ENCODE peak calls at places on chromosome 14, in nine cellular contexts. One of them, this sample, is unnamed.

GRCh38 chr14:49919825-49920224 is 26.9 kb downstream of the ARF6 start:
- DNase-seq in IMR-90: no peak
- DNase-seq in fibroblast of the aortic adventitia: no peak
- DNase-seq in choroid plexus epithelial cell: no peak
- DNase-seq in fibroblast of lung: no peak
- DNase-seq in DND-41: no peak
- DNase-seq in dorsolateral prefrontal cortex: no peak
- DNase-seq in AG09309: no peak
- DNase-seq in NB4: peak; percentile 27
- DNase-seq in this sample: peak; percentile 39

GRCh38 chr14:21326972-21327371 is 47.1 kb downstream of the RPGRIP1 start:
- DNase-seq in IMR-90: no peak
- DNase-seq in fibroblast of the aortic adventitia: no peak
- DNase-seq in choroid plexus epithelial cell: peak; percentile 36
- DNase-seq in fibroblast of lung: no peak
- DNase-seq in DND-41: no peak
- DNase-seq in dorsolateral prefrontal cortex: no peak
- DNase-seq in AG09309: no peak
- DNase-seq in NB4: peak; percentile 30
- DNase-seq in this sample: no peak

GRCh38 chr14:91575469-91576208 is 65.5 kb upstream of the PPP4R3A start:
- DNase-seq in IMR-90: no peak
- DNase-seq in fibroblast of the aortic adventitia: no peak
- DNase-seq in choroid plexus epithelial cell: no peak
- DNase-seq in fibroblast of lung: no peak
- DNase-seq in DND-41: no peak
- DNase-seq in dorsolateral prefrontal cortex: no peak
- DNase-seq in AG09309: no peak
- DNase-seq in NB4: peak; percentile 12
- DNase-seq in this sample: no peak

GRCh38 chr14:74258705-74259035 is 19.4 kb downstream of the VSX2 start:
- DNase-seq in IMR-90: no peak
- DNase-seq in fibroblast of the aortic adventitia: no peak
- DNase-seq in choroid plexus epithelial cell: no peak
- DNase-seq in fibroblast of lung: no peak
- DNase-seq in DND-41: no peak
- DNase-seq in dorsolateral prefrontal cortex: no peak
- DNase-seq in AG09309: no peak
- DNase-seq in NB4: no peak
- DNase-seq in this sample: no peak

GRCh38 chr14:101005447-101005846 is 101.9 kb upstream of the RTL1 start:
- DNase-seq in IMR-90: no peak
- DNase-seq in fibroblast of the aortic adventitia: no peak
- DNase-seq in choroid plexus epithelial cell: no peak
- DNase-seq in fibroblast of lung: no peak
- DNase-seq in DND-41: no peak
- DNase-seq in dorsolateral prefrontal cortex: no peak
- DNase-seq in AG09309: no peak
- DNase-seq in NB4: peak; percentile 42
- DNase-seq in this sample: no peak

GRCh38 chr14:39467889-39468524 is 35.8 kb upstream of the FBXO33 start:
- DNase-seq in IMR-90: peak; percentile 43
- DNase-seq in fibroblast of the aortic adventitia: peak; percentile 61
- DNase-seq in choroid plexus epithelial cell: peak; percentile 62
- DNase-seq in fibroblast of lung: peak; percentile 32
- DNase-seq in DND-41: peak; percentile 46
- DNase-seq in dorsolateral prefrontal cortex: no peak
- DNase-seq in AG09309: peak; percentile 4
- DNase-seq in NB4: peak; percentile 65
- DNase-seq in this sample: peak; percentile 33

GRCh38 chr14:39175445-39176262 is 600 bp downstream of the PNN start:
- DNase-seq in IMR-90: peak; percentile 21
- DNase-seq in fibroblast of the aortic adventitia: no peak
- DNase-seq in choroid plexus epithelial cell: peak; percentile 39
- DNase-seq in fibroblast of lung: no peak
- DNase-seq in DND-41: peak; percentile 56
- DNase-seq in dorsolateral prefrontal cortex: no peak
- DNase-seq in AG09309: no peak
- DNase-seq in NB4: peak; percentile 71
- DNase-seq in this sample: peak; percentile 46

GRCh38 chr14:89386214-89386886 is 30.7 kb downstream of the FOXN3 start:
- DNase-seq in IMR-90: peak; percentile 22
- DNase-seq in fibroblast of the aortic adventitia: no peak
- DNase-seq in choroid plexus epithelial cell: peak; percentile 48
- DNase-seq in fibroblast of lung: peak; percentile 32
- DNase-seq in DND-41: peak; percentile 42
- DNase-seq in dorsolateral prefrontal cortex: no peak
- DNase-seq in AG09309: no peak
- DNase-seq in NB4: no peak
- DNase-seq in this sample: peak; percentile 53

GRCh38 chr14:52129733-52130132 is 60.9 kb upstream of the NID2 start:
- DNase-seq in IMR-90: no peak
- DNase-seq in fibroblast of the aortic adventitia: no peak
- DNase-seq in choroid plexus epithelial cell: peak; percentile 29
- DNase-seq in fibroblast of lung: no peak
- DNase-seq in DND-41: no peak
- DNase-seq in dorsolateral prefrontal cortex: no peak
- DNase-seq in AG09309: no peak
- DNase-seq in NB4: no peak
- DNase-seq in this sample: no peak

GRCh38 chr14:69842671-69843407 is 36.4 kb upstream of the SMOC1 start:
- DNase-seq in IMR-90: no peak
- DNase-seq in fibroblast of the aortic adventitia: no peak
- DNase-seq in choroid plexus epithelial cell: no peak
- DNase-seq in fibroblast of lung: no peak
- DNase-seq in DND-41: no peak
- DNase-seq in dorsolateral prefrontal cortex: no peak
- DNase-seq in AG09309: no peak
- DNase-seq in NB4: no peak
- DNase-seq in this sample: no peak

GRCh38 chr14:28242895-28243294 is 523.7 kb upstream of the FOXG1 start:
- DNase-seq in IMR-90: no peak
- DNase-seq in fibroblast of the aortic adventitia: no peak
- DNase-seq in choroid plexus epithelial cell: no peak
- DNase-seq in fibroblast of lung: no peak
- DNase-seq in DND-41: no peak
- DNase-seq in dorsolateral prefrontal cortex: no peak
- DNase-seq in AG09309: no peak
- DNase-seq in NB4: no peak
- DNase-seq in this sample: no peak

GRCh38 chr14:31261859-31262739 is 54.5 kb upstream of the HECTD1 start:
- DNase-seq in IMR-90: peak; percentile 63
- DNase-seq in fibroblast of the aortic adventitia: peak; percentile 75
- DNase-seq in choroid plexus epithelial cell: peak; percentile 80
- DNase-seq in fibroblast of lung: peak; percentile 73
- DNase-seq in DND-41: no peak
- DNase-seq in dorsolateral prefrontal cortex: no peak
- DNase-seq in AG09309: no peak
- DNase-seq in NB4: peak; percentile 78
- DNase-seq in this sample: peak; percentile 74

GRCh38 chr14:86639146-86639545 is 1109.2 kb downstream of the FLRT2 start:
- DNase-seq in IMR-90: peak; percentile 11
- DNase-seq in fibroblast of the aortic adventitia: no peak
- DNase-seq in choroid plexus epithelial cell: peak; percentile 19
- DNase-seq in fibroblast of lung: peak; percentile 29
- DNase-seq in DND-41: no peak
- DNase-seq in dorsolateral prefrontal cortex: no peak
- DNase-seq in AG09309: no peak
- DNase-seq in NB4: peak; percentile 14
- DNase-seq in this sample: peak; percentile 15

GRCh38 chr14:51219473-51220448 is 20.3 kb upstream of the TMX1 start:
- DNase-seq in IMR-90: peak; percentile 54
- DNase-seq in fibroblast of the aortic adventitia: peak; percentile 75
- DNase-seq in choroid plexus epithelial cell: peak; percentile 76
- DNase-seq in fibroblast of lung: peak; percentile 71
- DNase-seq in DND-41: no peak
- DNase-seq in dorsolateral prefrontal cortex: no peak
- DNase-seq in AG09309: no peak
- DNase-seq in NB4: peak; percentile 45
- DNase-seq in this sample: no peak

GRCh38 chr14:72432748-72433147 is 461.2 kb downstream of the DPF3 start:
- DNase-seq in IMR-90: no peak
- DNase-seq in fibroblast of the aortic adventitia: no peak
- DNase-seq in choroid plexus epithelial cell: no peak
- DNase-seq in fibroblast of lung: no peak
- DNase-seq in DND-41: no peak
- DNase-seq in dorsolateral prefrontal cortex: no peak
- DNase-seq in AG09309: no peak
- DNase-seq in NB4: no peak
- DNase-seq in this sample: no peak

GRCh38 chr14:65164068-65164824 is 61.9 kb upstream of the MAX start:
- DNase-seq in IMR-90: peak; percentile 61
- DNase-seq in fibroblast of the aortic adventitia: peak; percentile 77
- DNase-seq in choroid plexus epithelial cell: peak; percentile 75
- DNase-seq in fibroblast of lung: peak; percentile 69
- DNase-seq in DND-41: peak; percentile 51
- DNase-seq in dorsolateral prefrontal cortex: no peak
- DNase-seq in AG09309: no peak
- DNase-seq in NB4: peak; percentile 68
- DNase-seq in this sample: peak; percentile 32

GRCh38 chr14:56590535-56590951 is 10.9 kb downstream of the TMEM260 start:
- DNase-seq in IMR-90: no peak
- DNase-seq in fibroblast of the aortic adventitia: peak; percentile 2
- DNase-seq in choroid plexus epithelial cell: no peak
- DNase-seq in fibroblast of lung: no peak
- DNase-seq in DND-41: no peak
- DNase-seq in dorsolateral prefrontal cortex: no peak
- DNase-seq in AG09309: no peak
- DNase-seq in NB4: no peak
- DNase-seq in this sample: no peak

GRCh38 chr14:102503576-102504224 is 5.9 kb downstream of the ANKRD9 start:
- DNase-seq in IMR-90: no peak
- DNase-seq in fibroblast of the aortic adventitia: no peak
- DNase-seq in choroid plexus epithelial cell: no peak
- DNase-seq in fibroblast of lung: no peak
- DNase-seq in DND-41: no peak
- DNase-seq in dorsolateral prefrontal cortex: no peak
- DNase-seq in AG09309: no peak
- DNase-seq in NB4: no peak
- DNase-seq in this sample: no peak

DNA sequence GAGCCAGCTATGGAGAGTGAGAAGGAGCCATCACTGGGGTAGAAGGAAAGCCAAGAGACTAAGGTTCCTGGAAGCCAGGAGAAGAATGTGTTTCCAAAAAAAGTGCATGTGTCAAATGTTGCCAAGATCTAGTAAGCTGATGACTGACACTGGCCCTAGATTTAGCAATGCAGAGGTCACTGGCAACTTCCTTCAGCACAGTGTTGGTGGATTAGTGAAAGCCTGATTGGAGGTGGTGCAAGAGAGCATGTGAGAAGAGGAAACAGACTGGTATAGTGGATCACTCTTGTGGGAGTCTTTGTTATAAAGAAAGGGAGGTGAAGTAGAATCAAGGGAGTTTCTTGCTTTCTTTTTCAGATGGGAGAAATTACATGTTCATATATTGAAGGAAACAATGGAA is 34.1 kb upstream of the CHGA start:
- DNase-seq in IMR-90: no peak
- DNase-seq in fibroblast of the aortic adventitia: no peak
- DNase-seq in choroid plexus epithelial cell: no peak
- DNase-seq in fibroblast of lung: no peak
- DNase-seq in DND-41: no peak
- DNase-seq in dorsolateral prefrontal cortex: no peak
- DNase-seq in AG09309: no peak
- DNase-seq in NB4: peak; percentile 39
- DNase-seq in this sample: no peak
- TF ChIP-seq CTCF in IMR-90: no peak
- TF ChIP-seq CTCF in fibroblast of the aortic adventitia: no peak
- TF ChIP-seq CTCF in choroid plexus epithelial cell: no peak
- TF ChIP-seq CTCF in fibroblast of lung: no peak
- TF ChIP-seq CTCF in DND-41: no peak
- TF ChIP-seq CTCF in dorsolateral prefrontal cortex: no peak
- TF ChIP-seq CTCF in AG09309: no peak
- TF ChIP-seq CTCF in NB4: no peak
- TF ChIP-seq CTCF in this sample: no peak

GRCh38 chr14:87667661-87668060 is 325.3 kb downstream of the GALC start:
- DNase-seq in IMR-90: no peak
- DNase-seq in fibroblast of the aortic adventitia: no peak
- DNase-seq in choroid plexus epithelial cell: no peak
- DNase-seq in fibroblast of lung: no peak
- DNase-seq in DND-41: no peak
- DNase-seq in dorsolateral prefrontal cortex: no peak
- DNase-seq in AG09309: no peak
- DNase-seq in NB4: no peak
- DNase-seq in this sample: no peak
- H3K4me3 ChIP-seq in IMR-90: no peak overlapping the region
- H3K4me3 ChIP-seq in fibroblast of the aortic adventitia: no peak overlapping the region
- H3K4me3 ChIP-seq in choroid plexus epithelial cell: no peak overlapping the region
- H3K4me3 ChIP-seq in fibroblast of lung: no peak overlapping the region
- H3K4me3 ChIP-seq in DND-41: no peak overlapping the region
- H3K4me3 ChIP-seq in dorsolateral prefrontal cortex: no peak overlapping the region
- H3K4me3 ChIP-seq in AG09309: no peak overlapping the region
- H3K4me3 ChIP-seq in NB4: no peak overlapping the region
- H3K4me3 ChIP-seq in this sample: no peak overlapping the region

DNA sequence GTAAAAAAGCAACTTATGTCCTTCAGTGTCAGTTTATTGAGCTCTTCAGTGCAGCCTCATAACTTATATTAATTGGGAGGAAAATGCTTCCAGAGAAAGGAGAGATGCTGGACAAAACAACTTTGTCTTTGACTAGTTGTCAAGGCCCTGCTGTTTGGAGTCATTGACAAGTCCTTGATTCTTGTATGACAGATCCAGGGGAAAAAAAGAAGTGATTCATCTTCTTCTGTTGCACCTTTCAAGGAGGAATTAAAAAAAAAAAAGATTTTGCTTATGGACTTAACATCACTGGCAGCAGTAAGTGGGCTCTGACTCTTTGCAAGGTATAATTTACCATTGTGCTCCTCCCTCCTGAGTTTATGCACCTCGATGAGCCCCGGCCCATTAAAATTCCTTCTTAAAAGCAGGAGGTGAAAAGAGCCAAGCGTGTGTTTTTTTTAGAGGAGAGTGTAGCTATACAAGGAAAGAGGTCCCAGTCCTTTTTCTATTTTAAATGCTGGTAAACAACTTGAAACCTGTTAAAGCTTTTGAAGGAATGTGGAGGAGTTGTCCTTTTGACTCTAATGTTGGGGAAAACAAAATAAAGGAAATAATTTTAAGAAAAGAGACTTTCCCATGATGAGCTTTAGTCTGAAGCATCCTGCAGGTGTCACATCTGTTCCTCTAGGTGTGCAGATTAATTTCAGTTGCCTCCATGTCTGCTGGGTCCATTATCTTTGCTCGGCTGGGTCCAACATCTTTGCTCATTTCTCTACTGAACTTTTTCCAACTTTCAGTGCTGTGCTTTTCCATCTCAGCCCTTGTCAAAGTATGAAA is 431.6 kb downstream of the RAD51B start:
- DNase-seq in IMR-90: no peak
- DNase-seq in fibroblast of the aortic adventitia: no peak
- DNase-seq in choroid plexus epithelial cell: no peak
- DNase-seq in fibroblast of lung: no peak
- DNase-seq in DND-41: no peak
- DNase-seq in dorsolateral prefrontal cortex: no peak
- DNase-seq in AG09309: no peak
- DNase-seq in NB4: no peak
- DNase-seq in this sample: no peak
- TF ChIP-seq CTCF in IMR-90: no peak
- TF ChIP-seq CTCF in fibroblast of the aortic adventitia: no peak
- TF ChIP-seq CTCF in choroid plexus epithelial cell: no peak
- TF ChIP-seq CTCF in fibroblast of lung: no peak
- TF ChIP-seq CTCF in DND-41: no peak
- TF ChIP-seq CTCF in dorsolateral prefrontal cortex: no peak
- TF ChIP-seq CTCF in AG09309: no peak
- TF ChIP-seq CTCF in NB4: no peak
- TF ChIP-seq CTCF in this sample: no peak

GRCh38 chr14:99737956-99738667 is 54.0 kb downstream of the CYP46A1 start:
- DNase-seq in IMR-90: no peak
- DNase-seq in fibroblast of the aortic adventitia: no peak
- DNase-seq in choroid plexus epithelial cell: no peak
- DNase-seq in fibroblast of lung: no peak
- DNase-seq in DND-41: no peak
- DNase-seq in dorsolateral prefrontal cortex: no peak
- DNase-seq in AG09309: no peak
- DNase-seq in NB4: no peak
- DNase-seq in this sample: no peak
- H3K4me3 ChIP-seq in IMR-90: peak overlapping the region; percentile 43
- H3K4me3 ChIP-seq in fibroblast of the aortic adventitia: peak overlapping the region; percentile 64
- H3K4me3 ChIP-seq in choroid plexus epithelial cell: no peak overlapping the region
- H3K4me3 ChIP-seq in fibroblast of lung: peak overlapping the region; percentile 60
- H3K4me3 ChIP-seq in DND-41: no peak overlapping the region
- H3K4me3 ChIP-seq in dorsolateral prefrontal cortex: peak overlapping the region; percentile 46
- H3K4me3 ChIP-seq in AG09309: no peak overlapping the region
- H3K4me3 ChIP-seq in NB4: no peak overlapping the region
- H3K4me3 ChIP-seq in this sample: peak overlapping the region; percentile 35